ENCODE peak calls at places on chromosomes 11 and 22, in ten cellular contexts. D is CD4-positive, alpha-beta T cell; B is BJ; S is neural crest cell; Q is activated T-helper 1 cell treated with anti-CD3 and anti-CD28 coated beads, Interleukin-12 subunit alpha, Interleukin-12 subunit beta, Interleukin-2, Interleukin-4 antibody, amounts not matched to agents 30 ng/mL and 10 ng/mL and 1 ng/mL, durations not matched to agents 14 hours and 24 hours and 36 hours; U is HepG2; K is RPMI7951; W is D341Med; G is WTC11; A is T-cell. T is an unnamed sample.

GRCh38 chr11:75762158-75762557 is 6.4 kb upstream of the DGAT2 start:
- DNase-seq in A (no peak), Q (no peak), S (no peak), W (no peak), K (no peak), B (no peak), D (no peak), U (no peak), G (no peak), T (no peak)

GRCh38 chr22:47798229-47798628 is 1035.8 kb downstream of the TBC1D22A start:
- DNase-seq in A (no peak), G (no peak), Q (no peak), K (no peak), S (no peak), U (no peak), D (no peak), W (no peak), B (no peak), T (no peak)

GRCh38 chr11:119340335-119341221 is at the start of gene C1QTNF5:
- DNase-seq in D (no peak), U (no peak), W (no peak), G (peak), K (peak), A (no peak), B (no peak), Q (no peak), S (no peak), T (no peak)

GRCh38 chr11:33068611-33069340 is 29.4 kb downstream of the TCP11L1 start:
- DNase-seq in Q (no peak), S (no peak), D (no peak), K (no peak), G (no peak), B (no peak), A (no peak), W (no peak), U (no peak), T (no peak)

GRCh38 chr11:112017538-112017937 is 7.7 kb upstream of the DLAT start:
- DNase-seq in S (no peak), D (no peak), B (no peak), Q (no peak), G (no peak), W (no peak), K (no peak), U (peak), A (no peak), T (no peak)

GRCh38 chr11:58958500-58958899 is 19.2 kb downstream of the GLYATL1 start:
- DNase-seq in S (no peak), G (peak), B (no peak), U (peak), W (no peak), D (no peak), K (peak), Q (no peak), A (peak), T (peak)

GRCh38 chr11:72141066-72141465 is 5.5 kb downstream of the FOLR3 start:
- DNase-seq in D (no peak), W (no peak), K (peak), A (no peak), G (no peak), Q (no peak), B (peak), U (no peak), S (no peak), T (no peak)

GRCh38 chr11:102467853-102468580 is 15.5 kb upstream of the TMEM123 start:
- DNase-seq in G (no peak), K (peak), S (no peak), W (no peak), B (no peak), A (no peak), D (no peak), U (no peak), Q (no peak), T (no peak)

GRCh38 chr11:9250139-9250582 is 15.0 kb downstream of the DENND5A start:
- DNase-seq in K (no peak), G (no peak), D (no peak), Q (peak), B (no peak), U (no peak), W (no peak), A (peak), S (no peak), T (no peak)

GRCh38 chr11:122354029-122354697 is 238.1 kb upstream of the BLID start:
- DNase-seq in S (no peak), A (no peak), U (no peak), Q (no peak), K (no peak), D (no peak), G (no peak), W (no peak), B (peak), T (no peak)

GRCh38 chr22:23829845-23830372 is 8.9 kb downstream of the DERL3 start:
- DNase-seq in Q (no peak), U (no peak), S (no peak), A (no peak), K (peak), D (no peak), B (peak), G (no peak), W (no peak), T (no peak)

GRCh38 chr11:74679513-74679865 is 51.7 kb downstream of the CHRDL2 start:
- DNase-seq in U (no peak), B (no peak), D (no peak), S (no peak), A (no peak), W (no peak), K (no peak), G (no peak), Q (no peak), T (no peak)

GRCh38 chr22:37806409-37807338 is 1.1 kb upstream of the GCAT start:
- DNase-seq in K (peak), G (peak), S (no peak), W (no peak), U (peak), Q (no peak), B (no peak), D (no peak), A (no peak), T (no peak)

GRCh38 chr22:42773161-42773560 is 52.5 kb upstream of the A4GALT start:
- DNase-seq in D (no peak), A (no peak), U (no peak), B (no peak), Q (no peak), K (no peak), W (peak), G (no peak), S (no peak), T (no peak)

GRCh38 chr11:48083427-48083826 is 103.1 kb downstream of the PTPRJ start:
- DNase-seq in K (no peak), B (no peak), W (no peak), U (no peak), A (no peak), D (no peak), Q (no peak), S (no peak), G (no peak), T (no peak)

GRCh38 chr11:67648140-67648795 is 2.3 kb downstream of the ACY3 start:
- DNase-seq in Q (no peak), W (peak), S (no peak), D (peak), A (peak), K (no peak), U (peak), G (peak), B (no peak), T (peak)

GRCh38 chr22:44712156-44712555 is 10.2 kb downstream of the PRR5 start:
- DNase-seq in B (no peak), K (no peak), Q (no peak), S (no peak), D (no peak), A (no peak), U (no peak), G (no peak), W (no peak), T (no peak)

GRCh38 chr11:86064236-86064803 is 4.6 kb downstream of the PICALM start:
- DNase-seq in B (no peak), D (no peak), W (no peak), S (no peak), U (no peak), G (no peak), A (no peak), K (no peak), Q (no peak), T (no peak)

GRCh38 chr11:131749100-131749499 is 378.7 kb downstream of the NTM start:
- DNase-seq in G (no peak), K (peak), W (no peak), Q (no peak), A (no peak), B (peak), S (no peak), D (no peak), U (no peak), T (no peak)

GRCh38 chr22:39224550-39224949 is 20.2 kb downstream of the PDGFB start:
- DNase-seq in S (no peak), U (no peak), B (no peak), Q (no peak), K (no peak), W (no peak), G (no peak), A (no peak), D (no peak), T (no peak)

GRCh38 chr22:50027639-50028537 is 15.3 kb upstream of the IL17REL start:
- DNase-seq in G (no peak), B (peak), U (no peak), S (no peak), A (peak), K (peak), Q (no peak), D (peak), W (peak), T (no peak)

GRCh38 chr11:1870721-1871466 is 18.0 kb downstream of the LSP1 start:
- DNase-seq in A (peak), W (no peak), Q (no peak), S (no peak), G (no peak), D (no peak), K (peak), U (no peak), B (no peak), T (no peak)

GRCh38 chr22:43956805-43957463 is 1.7 kb downstream of the SAMM50 start:
- DNase-seq in G (no peak), Q (no peak), S (no peak), D (no peak), U (peak), W (no peak), K (peak), A (no peak), B (no peak), T (no peak)

GRCh38 chr22:48960981-48961655 is 866.6 kb downstream of the BRD1 start:
- DNase-seq in S (no peak), G (no peak), W (no peak), Q (no peak), D (peak), B (no peak), K (no peak), A (no peak), U (no peak), T (no peak)

GRCh38 chr22:49921508-49922278 is 3.3 kb downstream of the CRELD2 start:
- DNase-seq in Q (no peak), S (no peak), B (no peak), K (no peak), D (no peak), U (no peak), G (no peak), A (no peak), W (no peak), T (no peak)

GRCh38 chr22:35275580-35275979 is 18.3 kb downstream of the HMGXB4 start:
- DNase-seq in S (no peak), Q (no peak), D (no peak), U (no peak), W (no peak), G (no peak), A (no peak), K (no peak), B (no peak), T (no peak)

GRCh38 chr22:27358096-27358870 is 443.3 kb downstream of the MN1 start:
- DNase-seq in Q (no peak), S (no peak), W (no peak), D (no peak), U (no peak), K (no peak), B (no peak), A (no peak), G (no peak), T (no peak)

GRCh38 chr11:94017446-94017845 is 3.7 kb upstream of the HEPHL1 start:
- DNase-seq in S (no peak), W (no peak), D (no peak), B (no peak), K (no peak), U (no peak), G (no peak), Q (no peak), A (no peak), T (no peak)

GRCh38 chr22:35375031-35375430 is 5.9 kb upstream of the HMOX1 start:
- DNase-seq in U (no peak), A (no peak), Q (no peak), D (no peak), B (no peak), W (no peak), K (peak), G (no peak), S (no peak), T (no peak)

GRCh38 chr11:9774591-9775392 is 110.9 kb downstream of the SWAP70 start:
- DNase-seq in A (no peak), G (no peak), Q (no peak), U (no peak), D (no peak), S (no peak), W (no peak), B (peak), K (peak), T (no peak)

GRCh38 chr11:77501748-77502147 is 27.9 kb upstream of the PAK1 start:
- DNase-seq in U (no peak), A (no peak), Q (no peak), B (no peak), K (no peak), D (no peak), S (no peak), G (no peak), W (no peak), T (no peak)

GRCh38 chr11:95469268-95469667 is 238.3 kb upstream of the SESN3 start:
- DNase-seq in B (no peak), G (no peak), W (no peak), U (no peak), K (no peak), D (no peak), A (no peak), Q (no peak), S (no peak), T (no peak)

GRCh38 chr22:46121523-46122287 is 28.6 kb upstream of the PPARA start:
- DNase-seq in D (no peak), K (no peak), G (no peak), S (no peak), W (no peak), U (no peak), A (no peak), Q (no peak), B (no peak), T (no peak)

GRCh38 chr11:94602430-94603372 is 35.5 kb downstream of the PIWIL4 start:
- DNase-seq in W (peak), Q (peak), K (peak), S (no peak), G (peak), U (peak), D (peak), B (no peak), A (peak), T (no peak)

GRCh38 chr11:103659138-103659734 is 377.2 kb upstream of the DDI1 start:
- DNase-seq in A (no peak), U (no peak), G (peak), Q (no peak), B (no peak), D (no peak), K (peak), W (peak), S (no peak), T (no peak)

GRCh38 chr11:65584723-65585171 is 8.9 kb downstream of the EHBP1L1 start:
- DNase-seq in A (no peak), W (no peak), Q (no peak), D (no peak), B (no peak), S (no peak), K (no peak), G (peak), U (no peak), T (no peak)

GRCh38 chr11:17208257-17208999 is 642 bp upstream of the PIK3C2A start:
- DNase-seq in S (no peak), W (peak), G (peak), U (peak), B (no peak), Q (no peak), D (no peak), A (peak), K (peak), T (peak)

GRCh38 chr11:69659591-69659990 is 15.6 kb downstream of the LTO1 start:
- DNase-seq in G (no peak), B (no peak), D (peak), U (no peak), W (peak), K (no peak), Q (no peak), S (no peak), A (no peak), T (no peak)

GRCh38 chr11:120566176-120566575 is 54.6 kb downstream of the GRIK4 start:
- DNase-seq in D (no peak), B (no peak), G (no peak), U (no peak), K (no peak), W (no peak), S (no peak), A (no peak), Q (no peak), T (no peak)

T was measured in effector CD8-positive, alpha-beta T cell.